ENCODE peak calls at places on chromosomes 7 and 10, in four cellular contexts. T, I, B and W are unnamed samples.

GRCh38 chr10:101063548-101064414 is 2.0 kb downstream of the KAZALD1 start:
- DNase-seq in T (peak), I (no peak), B (no peak), W (no peak)

GRCh38 chr10:77173615-77174461 is 463.8 kb downstream of the KCNMA1 start:
- DNase-seq in T (peak), I (peak), B (no peak), W (peak)

GRCh38 chr10:103241262-103242011 is 4.2 kb upstream of the RPEL1 start:
- DNase-seq in T (peak), I (peak), B (no peak), W (no peak)

GRCh38 chr7:135678612-135679575 is 16.6 kb downstream of the STMP1 start:
- DNase-seq in T (no peak), I (peak), B (no peak), W (peak)

GRCh38 chr7:2012044-2012900 is 220.5 kb downstream of the MAD1L1 start:
- DNase-seq in T (no peak), I (no peak), B (no peak), W (no peak)

GRCh38 chr10:44382981-44383748 is 1.7 kb downstream of the CXCL12 start:
- DNase-seq in T (no peak), I (peak), B (no peak), W (no peak)

GRCh38 chr7:131544449-131545425 is 11.7 kb downstream of the PODXL start:
- DNase-seq in T (peak), I (no peak), B (no peak), W (no peak)

GRCh38 chr7:36960105-36960504 is 235.8 kb upstream of the AOAH start:
- DNase-seq in T (no peak), I (no peak), B (no peak), W (no peak)

GRCh38 chr10:112374724-112375541 is 1.0 kb downstream of the ACSL5 start:
- DNase-seq in T (peak), I (no peak), B (no peak), W (no peak)

GRCh38 chr7:20229652-20230500 is 12.7 kb upstream of the MACC1 start:
- DNase-seq in T (no peak), I (no peak), B (no peak), W (no peak)

GRCh38 chr7:73742753-73743641 is 4.4 kb upstream of the ABHD11 start:
- DNase-seq in T (no peak), I (peak), B (no peak), W (no peak)

GRCh38 chr7:1979591-1980560 is 252.9 kb downstream of the MAD1L1 start:
- DNase-seq in T (no peak), I (no peak), B (peak), W (no peak)

GRCh38 chr7:38858281-38858884 is 50.6 kb downstream of the VPS41 start:
- DNase-seq in T (no peak), I (no peak), B (no peak), W (no peak)

GRCh38 chr10:27857616-27858015 is 112.0 kb upstream of the MKX start:
- DNase-seq in T (no peak), I (no peak), B (no peak), W (no peak)

GRCh38 chr7:13447637-13448036 is 541.8 kb downstream of the ETV1 start:
- DNase-seq in T (no peak), I (no peak), B (no peak), W (no peak)

GRCh38 chr10:112454910-112455779 is 8.1 kb downstream of the VTI1A start:
- DNase-seq in T (no peak), I (no peak), B (no peak), W (no peak)

GRCh38 chr10:118783776-118784542 is 29.2 kb upstream of the CACUL1 start:
- DNase-seq in T (no peak), I (no peak), B (no peak), W (no peak)

GRCh38 chr7:132098337-132098736 is 477.9 kb downstream of the PLXNA4 start:
- DNase-seq in T (no peak), I (no peak), B (no peak), W (no peak)

GRCh38 chr7:84908196-84908793 is 278.6 kb downstream of the SEMA3D start:
- DNase-seq in T (no peak), I (no peak), B (no peak), W (no peak)

GRCh38 chr7:109125001-109125400 is 555.3 kb downstream of the DNAJB9 start:
- DNase-seq in T (no peak), I (no peak), B (no peak), W (no peak)

GRCh38 chr7:151168022-151168786 is 710 bp upstream of the GBX1 start:
- DNase-seq in T (peak), I (peak), B (no peak), W (no peak)

GRCh38 chr10:11479307-11479706 is 132.1 kb downstream of the USP6NL start:
- DNase-seq in T (no peak), I (no peak), B (no peak), W (no peak)

GRCh38 chr7:44279286-44279685 is 46.1 kb downstream of the CAMK2B start:
- DNase-seq in T (no peak), I (no peak), B (no peak), W (no peak)

GRCh38 chr7:129642871-129643515 is 31.5 kb downstream of the NRF1 start:
- DNase-seq in T (no peak), I (no peak), B (no peak), W (no peak)

GRCh38 chr10:48453451-48454301 is 147.2 kb downstream of the MAPK8 start:
- DNase-seq in T (no peak), I (peak), B (no peak), W (no peak)

GRCh38 chr10:7971949-7972348 is 82.5 kb upstream of the GATA3 start:
- DNase-seq in T (no peak), I (no peak), B (no peak), W (no peak)

GRCh38 chr10:22301193-22301592 is 15.0 kb upstream of the COMMD3 start:
- DNase-seq in T (no peak), I (no peak), B (no peak), W (no peak)

GRCh38 chr10:99619090-99619800 is 994 bp downstream of the SLC25A28 start:
- DNase-seq in T (peak), I (no peak), B (no peak), W (no peak)

GRCh38 chr7:123666492-123666891 is 10.8 kb downstream of the LMOD2 start:
- DNase-seq in T (no peak), I (no peak), B (no peak), W (no peak)

GRCh38 chr7:21771906-21772610 is 173.6 kb downstream of the CDCA7L start:
- DNase-seq in T (peak), I (no peak), B (no peak), W (no peak)

GRCh38 chr10:24415455-24416169 is 206.7 kb downstream of the KIAA1217 start:
- DNase-seq in T (no peak), I (peak), B (no peak), W (peak)

GRCh38 chr7:90879924-90880323 is 283.8 kb downstream of the CDK14 start:
- DNase-seq in T (no peak), I (no peak), B (no peak), W (no peak)

GRCh38 chr7:121204537-121204936 is 124.3 kb upstream of the WNT16 start:
- DNase-seq in T (no peak), I (no peak), B (no peak), W (no peak)

DNA sequence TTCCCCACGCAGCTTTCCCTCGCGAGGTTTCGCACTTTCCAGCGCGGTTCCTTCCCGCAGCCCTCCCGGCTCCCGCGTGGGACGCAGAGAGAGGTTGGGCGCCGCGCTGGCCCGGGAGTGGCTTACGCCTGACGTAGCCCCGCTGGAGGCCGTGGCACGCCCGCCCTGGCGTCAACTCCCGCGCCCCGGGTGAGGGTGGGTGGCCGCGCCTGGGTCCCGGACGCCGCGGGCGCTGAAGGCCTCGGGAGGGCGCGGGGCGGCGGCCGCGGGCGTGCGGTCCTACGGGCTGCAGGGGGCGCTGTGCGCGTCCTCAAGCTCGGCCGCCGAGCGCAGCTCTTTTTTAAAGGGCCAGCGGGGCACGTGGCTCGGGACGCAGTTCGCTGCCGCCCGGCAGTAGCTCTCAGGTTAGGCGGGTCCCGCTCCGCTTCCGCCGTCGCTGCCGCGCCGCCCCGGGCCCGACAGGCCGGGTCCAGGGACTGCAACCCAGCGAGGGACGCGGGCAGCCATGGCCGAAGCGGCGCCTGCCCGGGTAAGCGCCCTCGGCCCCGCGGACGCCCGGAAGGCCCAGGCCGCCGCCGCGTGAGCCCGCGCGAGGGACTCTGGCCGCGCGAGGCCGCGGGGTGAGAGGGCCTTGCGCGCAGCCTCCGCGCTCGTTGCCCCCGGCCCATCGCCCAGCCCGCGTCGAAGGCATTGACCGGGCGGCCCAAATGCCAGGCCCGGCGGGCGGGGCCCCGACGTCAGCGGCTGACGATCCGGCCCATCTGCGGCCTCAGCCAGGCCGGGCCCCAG is at the start of gene ZNF783:
- DNase-seq in T (peak), I (peak), B (no peak), W (peak)
- TF ChIP-seq POLR2A in T (peak), I (no peak), B (no peak), W (peak)

GRCh38 chr10:132408367-132408781 is 11.4 kb downstream of the PWWP2B start:
- DNase-seq in T (no peak), I (no peak), B (no peak), W (no peak)

GRCh38 chr10:132407846-132408278 is 10.9 kb downstream of the PWWP2B start:
- DNase-seq in T (no peak), I (peak), B (no peak), W (no peak)

GRCh38 chr10:132409667-132410028 is 12.6 kb downstream of the PWWP2B start:
- DNase-seq in T (no peak), I (no peak), B (no peak), W (no peak)

GRCh38 chr10:132410056-132410778 is 13.2 kb downstream of the PWWP2B start:
- DNase-seq in T (no peak), I (no peak), B (no peak), W (no peak)

GRCh38 chr10:132408823-132409666 is 12.0 kb downstream of the PWWP2B start:
- DNase-seq in T (no peak), I (peak), B (no peak), W (no peak)
- TF ChIP-seq POLR2A in T (no peak), I (no peak), B (peak), W (no peak)

GRCh38 chr10:69123747-69124557 is at the start of gene VPS26A:
- DNase-seq in T (peak), I (peak), B (peak), W (peak)
- TF ChIP-seq POLR2A in T (peak), I (no peak), B (peak), W (peak)

GRCh38 chr7:26187380-26188290 is 12.9 kb downstream of the HNRNPA2B1 start:
- DNase-seq in T (no peak), I (no peak), B (no peak), W (no peak)

GRCh38 chr7:26189000-26189539 is 11.5 kb downstream of the HNRNPA2B1 start:
- DNase-seq in T (no peak), I (no peak), B (no peak), W (no peak)

GRCh38 chr7:26183545-26184282 is 16.8 kb downstream of the HNRNPA2B1 start:
- DNase-seq in T (no peak), I (no peak), B (no peak), W (no peak)

GRCh38 chr7:26188291-26188999 is 12.1 kb downstream of the HNRNPA2B1 start:
- DNase-seq in T (no peak), I (no peak), B (no peak), W (no peak)

GRCh38 chr7:26186364-26187311 is 13.9 kb downstream of the HNRNPA2B1 start:
- DNase-seq in T (no peak), I (no peak), B (no peak), W (no peak)
- TF ChIP-seq POLR2A in T (peak), I (no peak), B (no peak), W (no peak)

GRCh38 chr7:4943297-4943696 is 15.7 kb downstream of the MMD2 start:
- DNase-seq in T (no peak), I (no peak), B (no peak), W (no peak)
- TF ChIP-seq POLR2A in T (no peak), I (no peak), B (no peak), W (no peak)

DNA sequence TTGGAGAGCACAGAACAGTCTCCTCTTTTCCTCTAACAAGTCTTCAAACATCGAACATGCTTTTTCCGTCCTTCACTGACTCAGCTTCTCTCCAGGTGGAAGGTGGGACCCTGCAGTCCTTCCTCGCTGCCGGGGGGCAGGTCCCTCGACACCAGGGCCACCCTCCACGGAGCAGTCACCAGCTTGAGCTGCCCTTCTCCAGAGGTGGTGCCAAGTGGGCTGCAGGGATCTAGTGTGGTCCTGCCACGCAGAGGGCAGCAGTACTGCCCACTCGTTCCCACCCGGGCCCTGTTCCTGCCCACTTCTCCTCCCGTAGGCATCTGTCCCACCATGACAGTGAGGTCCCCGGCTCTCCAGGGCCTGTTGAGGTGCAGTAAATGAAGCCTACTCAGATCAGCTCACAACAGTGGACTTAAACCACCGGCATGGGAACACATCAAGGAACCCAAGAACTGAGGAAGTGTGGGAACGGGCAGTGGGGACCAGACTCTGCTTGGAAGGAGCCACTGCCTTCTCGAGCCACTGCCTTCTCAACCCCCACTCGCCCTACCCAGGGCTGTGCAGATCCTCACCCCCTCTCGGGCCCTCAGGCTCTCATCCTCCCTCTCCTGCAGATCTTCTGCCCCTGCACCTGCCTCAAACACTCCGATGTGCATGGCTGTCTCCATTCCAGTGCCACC is 153.9 kb downstream of the OAT start:
- DNase-seq in T (no peak), I (no peak), B (no peak), W (no peak)
- TF ChIP-seq POLR2A in T (no peak), I (no peak), B (no peak), W (no peak)

DNA sequence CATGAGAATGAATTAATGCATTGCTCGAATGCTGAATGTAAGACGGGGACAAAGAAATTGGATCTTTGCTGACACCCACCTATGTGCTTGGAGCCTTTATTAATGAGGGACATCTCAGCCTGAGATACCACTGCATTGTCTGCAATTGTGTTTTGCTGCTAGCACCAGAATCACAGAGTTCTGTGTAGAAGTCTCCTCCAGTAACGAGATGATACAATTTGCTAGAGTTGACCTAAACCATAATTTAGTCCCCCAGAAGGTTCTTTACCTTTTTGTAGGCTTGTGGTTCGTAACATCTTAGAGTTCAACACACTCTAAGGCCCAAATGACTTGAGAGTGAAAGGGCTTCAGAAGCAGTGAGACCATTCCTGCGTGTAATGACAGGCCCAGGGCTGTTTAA is 28.5 kb downstream of the SLC35B4 start:
- DNase-seq in T (no peak), I (no peak), B (no peak), W (no peak)
- TF ChIP-seq POLR2A in T (no peak), I (no peak), B (no peak), W (no peak)